ENCODE peak calls at places on chromosomes 2 and 18, in ten cellular contexts. One of them, this sample, is unnamed.
A peak's percentile ranks its signal among the peaks of the same experiment; 100 is the strongest.

GRCh38 chr2:42200534-42201227 is 31.5 kb downstream of the EML4 start:
- DNase-seq in tibial artery: no peak
- DNase-seq in hippocampal formation: no peak
- DNase-seq in lung: no peak
- DNase-seq in stimulated activated CD8-positive, alpha-beta memory T cell treated with anti-CD3 and anti-CD28 coated beads, Interleukin-15, amount 100 ng/mL, for 24 hours: no peak
- DNase-seq in fibroblast of pulmonary artery: peak; percentile 77
- DNase-seq in activated naive CD4-positive, alpha-beta T cell: no peak
- DNase-seq in lung microvascular endothelial cell: no peak
- DNase-seq in mammary epithelial cell: no peak
- DNase-seq in activated effector memory CD4-positive, alpha-beta T cell treated with anti-CD3 and anti-CD28 coated beads, Interleukin-2, amount 50 U/mL, for 16 hours: no peak
- DNase-seq in this sample: no peak

GRCh38 chr2:167706800-167707199 is 540.6 kb downstream of the STK39 start:
- DNase-seq in tibial artery: no peak
- DNase-seq in hippocampal formation: no peak
- DNase-seq in lung: no peak
- DNase-seq in stimulated activated CD8-positive, alpha-beta memory T cell treated with anti-CD3 and anti-CD28 coated beads, Interleukin-15, amount 100 ng/mL, for 24 hours: no peak
- DNase-seq in fibroblast of pulmonary artery: peak; percentile 3
- DNase-seq in activated naive CD4-positive, alpha-beta T cell: no peak
- DNase-seq in lung microvascular endothelial cell: no peak
- DNase-seq in mammary epithelial cell: no peak
- DNase-seq in activated effector memory CD4-positive, alpha-beta T cell treated with anti-CD3 and anti-CD28 coated beads, Interleukin-2, amount 50 U/mL, for 16 hours: no peak
- DNase-seq in this sample: no peak

GRCh38 chr2:159285433-159285832 is 1.1 kb downstream of the WDSUB1 start:
- DNase-seq in tibial artery: no peak
- DNase-seq in hippocampal formation: no peak
- DNase-seq in lung: no peak
- DNase-seq in stimulated activated CD8-positive, alpha-beta memory T cell treated with anti-CD3 and anti-CD28 coated beads, Interleukin-15, amount 100 ng/mL, for 24 hours: no peak
- DNase-seq in fibroblast of pulmonary artery: no peak
- DNase-seq in activated naive CD4-positive, alpha-beta T cell: no peak
- DNase-seq in lung microvascular endothelial cell: no peak
- DNase-seq in mammary epithelial cell: no peak
- DNase-seq in activated effector memory CD4-positive, alpha-beta T cell treated with anti-CD3 and anti-CD28 coated beads, Interleukin-2, amount 50 U/mL, for 16 hours: no peak
- DNase-seq in this sample: no peak

GRCh38 chr2:75464348-75464946 is 96.3 kb downstream of the EVA1A start:
- DNase-seq in tibial artery: no peak
- DNase-seq in hippocampal formation: no peak
- DNase-seq in lung: no peak
- DNase-seq in stimulated activated CD8-positive, alpha-beta memory T cell treated with anti-CD3 and anti-CD28 coated beads, Interleukin-15, amount 100 ng/mL, for 24 hours: no peak
- DNase-seq in fibroblast of pulmonary artery: peak; percentile 61
- DNase-seq in activated naive CD4-positive, alpha-beta T cell: no peak
- DNase-seq in lung microvascular endothelial cell: peak; percentile 64
- DNase-seq in mammary epithelial cell: peak; percentile 12
- DNase-seq in activated effector memory CD4-positive, alpha-beta T cell treated with anti-CD3 and anti-CD28 coated beads, Interleukin-2, amount 50 U/mL, for 16 hours: no peak
- DNase-seq in this sample: no peak

GRCh38 chr2:100674671-100675070 is 111.9 kb downstream of the PDCL3 start:
- DNase-seq in tibial artery: no peak
- DNase-seq in hippocampal formation: no peak
- DNase-seq in lung: no peak
- DNase-seq in stimulated activated CD8-positive, alpha-beta memory T cell treated with anti-CD3 and anti-CD28 coated beads, Interleukin-15, amount 100 ng/mL, for 24 hours: no peak
- DNase-seq in fibroblast of pulmonary artery: no peak
- DNase-seq in activated naive CD4-positive, alpha-beta T cell: no peak
- DNase-seq in lung microvascular endothelial cell: no peak
- DNase-seq in mammary epithelial cell: no peak
- DNase-seq in activated effector memory CD4-positive, alpha-beta T cell treated with anti-CD3 and anti-CD28 coated beads, Interleukin-2, amount 50 U/mL, for 16 hours: no peak
- DNase-seq in this sample: no peak

GRCh38 chr18:78665644-78666043 is 314.0 kb upstream of the SALL3 start:
- DNase-seq in tibial artery: no peak
- DNase-seq in hippocampal formation: no peak
- DNase-seq in lung: no peak
- DNase-seq in stimulated activated CD8-positive, alpha-beta memory T cell treated with anti-CD3 and anti-CD28 coated beads, Interleukin-15, amount 100 ng/mL, for 24 hours: no peak
- DNase-seq in fibroblast of pulmonary artery: no peak
- DNase-seq in activated naive CD4-positive, alpha-beta T cell: no peak
- DNase-seq in lung microvascular endothelial cell: no peak
- DNase-seq in mammary epithelial cell: no peak
- DNase-seq in activated effector memory CD4-positive, alpha-beta T cell treated with anti-CD3 and anti-CD28 coated beads, Interleukin-2, amount 50 U/mL, for 16 hours: no peak
- DNase-seq in this sample: no peak

GRCh38 chr2:6968319-6969100 is 51.3 kb downstream of the RNF144A start:
- DNase-seq in tibial artery: no peak
- DNase-seq in hippocampal formation: peak; percentile 32
- DNase-seq in lung: no peak
- DNase-seq in stimulated activated CD8-positive, alpha-beta memory T cell treated with anti-CD3 and anti-CD28 coated beads, Interleukin-15, amount 100 ng/mL, for 24 hours: no peak
- DNase-seq in fibroblast of pulmonary artery: peak; percentile 24
- DNase-seq in activated naive CD4-positive, alpha-beta T cell: no peak
- DNase-seq in lung microvascular endothelial cell: no peak
- DNase-seq in mammary epithelial cell: no peak
- DNase-seq in activated effector memory CD4-positive, alpha-beta T cell treated with anti-CD3 and anti-CD28 coated beads, Interleukin-2, amount 50 U/mL, for 16 hours: no peak
- DNase-seq in this sample: no peak

GRCh38 chr2:178279142-178279541 is 84.8 kb downstream of the OSBPL6 start:
- DNase-seq in tibial artery: no peak
- DNase-seq in hippocampal formation: no peak
- DNase-seq in lung: no peak
- DNase-seq in stimulated activated CD8-positive, alpha-beta memory T cell treated with anti-CD3 and anti-CD28 coated beads, Interleukin-15, amount 100 ng/mL, for 24 hours: no peak
- DNase-seq in fibroblast of pulmonary artery: peak; percentile 95
- DNase-seq in activated naive CD4-positive, alpha-beta T cell: no peak
- DNase-seq in lung microvascular endothelial cell: peak; percentile 90
- DNase-seq in mammary epithelial cell: peak; percentile 92
- DNase-seq in activated effector memory CD4-positive, alpha-beta T cell treated with anti-CD3 and anti-CD28 coated beads, Interleukin-2, amount 50 U/mL, for 16 hours: no peak
- DNase-seq in this sample: no peak

GRCh38 chr18:34729264-34729663 is 19.2 kb downstream of the DTNA start:
- DNase-seq in tibial artery: no peak
- DNase-seq in hippocampal formation: no peak
- DNase-seq in lung: no peak
- DNase-seq in stimulated activated CD8-positive, alpha-beta memory T cell treated with anti-CD3 and anti-CD28 coated beads, Interleukin-15, amount 100 ng/mL, for 24 hours: no peak
- DNase-seq in fibroblast of pulmonary artery: peak; percentile 50
- DNase-seq in activated naive CD4-positive, alpha-beta T cell: no peak
- DNase-seq in lung microvascular endothelial cell: peak; percentile 15
- DNase-seq in mammary epithelial cell: peak; percentile 40
- DNase-seq in activated effector memory CD4-positive, alpha-beta T cell treated with anti-CD3 and anti-CD28 coated beads, Interleukin-2, amount 50 U/mL, for 16 hours: no peak
- DNase-seq in this sample: no peak

GRCh38 chr2:59658906-59659305 is 894.5 kb downstream of the BCL11A start:
- DNase-seq in tibial artery: no peak
- DNase-seq in hippocampal formation: no peak
- DNase-seq in lung: no peak
- DNase-seq in stimulated activated CD8-positive, alpha-beta memory T cell treated with anti-CD3 and anti-CD28 coated beads, Interleukin-15, amount 100 ng/mL, for 24 hours: no peak
- DNase-seq in fibroblast of pulmonary artery: no peak
- DNase-seq in activated naive CD4-positive, alpha-beta T cell: no peak
- DNase-seq in lung microvascular endothelial cell: no peak
- DNase-seq in mammary epithelial cell: no peak
- DNase-seq in activated effector memory CD4-positive, alpha-beta T cell treated with anti-CD3 and anti-CD28 coated beads, Interleukin-2, amount 50 U/mL, for 16 hours: no peak
- DNase-seq in this sample: no peak

GRCh38 chr2:183998797-183999190 is 599.5 kb upstream of the ZNF804A start:
- DNase-seq in tibial artery: no peak
- DNase-seq in hippocampal formation: no peak
- DNase-seq in lung: no peak
- DNase-seq in stimulated activated CD8-positive, alpha-beta memory T cell treated with anti-CD3 and anti-CD28 coated beads, Interleukin-15, amount 100 ng/mL, for 24 hours: no peak
- DNase-seq in fibroblast of pulmonary artery: no peak
- DNase-seq in activated naive CD4-positive, alpha-beta T cell: no peak
- DNase-seq in lung microvascular endothelial cell: no peak
- DNase-seq in mammary epithelial cell: no peak
- DNase-seq in activated effector memory CD4-positive, alpha-beta T cell treated with anti-CD3 and anti-CD28 coated beads, Interleukin-2, amount 50 U/mL, for 16 hours: no peak
- DNase-seq in this sample: no peak

GRCh38 chr2:73172963-73173362 is 29.4 kb upstream of the NOTO start:
- DNase-seq in tibial artery: no peak
- DNase-seq in hippocampal formation: no peak
- DNase-seq in lung: no peak
- DNase-seq in stimulated activated CD8-positive, alpha-beta memory T cell treated with anti-CD3 and anti-CD28 coated beads, Interleukin-15, amount 100 ng/mL, for 24 hours: no peak
- DNase-seq in fibroblast of pulmonary artery: peak; percentile 13
- DNase-seq in activated naive CD4-positive, alpha-beta T cell: no peak
- DNase-seq in lung microvascular endothelial cell: no peak
- DNase-seq in mammary epithelial cell: peak; percentile 32
- DNase-seq in activated effector memory CD4-positive, alpha-beta T cell treated with anti-CD3 and anti-CD28 coated beads, Interleukin-2, amount 50 U/mL, for 16 hours: peak; percentile 78
- DNase-seq in this sample: no peak

GRCh38 chr2:235389626-235390025 is 104.2 kb upstream of the AGAP1 start:
- DNase-seq in tibial artery: no peak
- DNase-seq in hippocampal formation: no peak
- DNase-seq in lung: no peak
- DNase-seq in stimulated activated CD8-positive, alpha-beta memory T cell treated with anti-CD3 and anti-CD28 coated beads, Interleukin-15, amount 100 ng/mL, for 24 hours: no peak
- DNase-seq in fibroblast of pulmonary artery: no peak
- DNase-seq in activated naive CD4-positive, alpha-beta T cell: no peak
- DNase-seq in lung microvascular endothelial cell: no peak
- DNase-seq in mammary epithelial cell: no peak
- DNase-seq in activated effector memory CD4-positive, alpha-beta T cell treated with anti-CD3 and anti-CD28 coated beads, Interleukin-2, amount 50 U/mL, for 16 hours: no peak
- DNase-seq in this sample: no peak

GRCh38 chr2:145006957-145007672 is 487.2 kb upstream of the ZEB2 start:
- DNase-seq in tibial artery: peak; percentile 61
- DNase-seq in hippocampal formation: no peak
- DNase-seq in lung: peak; percentile 34
- DNase-seq in stimulated activated CD8-positive, alpha-beta memory T cell treated with anti-CD3 and anti-CD28 coated beads, Interleukin-15, amount 100 ng/mL, for 24 hours: no peak
- DNase-seq in fibroblast of pulmonary artery: peak; percentile 95
- DNase-seq in activated naive CD4-positive, alpha-beta T cell: no peak
- DNase-seq in lung microvascular endothelial cell: peak; percentile 96
- DNase-seq in mammary epithelial cell: peak; percentile 99
- DNase-seq in activated effector memory CD4-positive, alpha-beta T cell treated with anti-CD3 and anti-CD28 coated beads, Interleukin-2, amount 50 U/mL, for 16 hours: no peak
- DNase-seq in this sample: no peak

GRCh38 chr2:56580242-56580641 is 396.5 kb downstream of the CCDC85A start:
- DNase-seq in tibial artery: no peak
- DNase-seq in hippocampal formation: no peak
- DNase-seq in lung: no peak
- DNase-seq in stimulated activated CD8-positive, alpha-beta memory T cell treated with anti-CD3 and anti-CD28 coated beads, Interleukin-15, amount 100 ng/mL, for 24 hours: no peak
- DNase-seq in fibroblast of pulmonary artery: peak; percentile 61
- DNase-seq in activated naive CD4-positive, alpha-beta T cell: no peak
- DNase-seq in lung microvascular endothelial cell: no peak
- DNase-seq in mammary epithelial cell: peak; percentile 48
- DNase-seq in activated effector memory CD4-positive, alpha-beta T cell treated with anti-CD3 and anti-CD28 coated beads, Interleukin-2, amount 50 U/mL, for 16 hours: no peak
- DNase-seq in this sample: no peak

GRCh38 chr2:88832256-88832991 is 141.0 kb downstream of the RPIA start:
- DNase-seq in tibial artery: no peak
- DNase-seq in hippocampal formation: no peak
- DNase-seq in lung: no peak
- DNase-seq in stimulated activated CD8-positive, alpha-beta memory T cell treated with anti-CD3 and anti-CD28 coated beads, Interleukin-15, amount 100 ng/mL, for 24 hours: no peak
- DNase-seq in fibroblast of pulmonary artery: no peak
- DNase-seq in activated naive CD4-positive, alpha-beta T cell: no peak
- DNase-seq in lung microvascular endothelial cell: no peak
- DNase-seq in mammary epithelial cell: no peak
- DNase-seq in activated effector memory CD4-positive, alpha-beta T cell treated with anti-CD3 and anti-CD28 coated beads, Interleukin-2, amount 50 U/mL, for 16 hours: no peak
- DNase-seq in this sample: no peak

GRCh38 chr2:29192526-29192925 is 77.3 kb downstream of the CLIP4 start:
- DNase-seq in tibial artery: no peak
- DNase-seq in hippocampal formation: no peak
- DNase-seq in lung: no peak
- DNase-seq in stimulated activated CD8-positive, alpha-beta memory T cell treated with anti-CD3 and anti-CD28 coated beads, Interleukin-15, amount 100 ng/mL, for 24 hours: no peak
- DNase-seq in fibroblast of pulmonary artery: peak; percentile 24
- DNase-seq in activated naive CD4-positive, alpha-beta T cell: no peak
- DNase-seq in lung microvascular endothelial cell: no peak
- DNase-seq in mammary epithelial cell: no peak
- DNase-seq in activated effector memory CD4-positive, alpha-beta T cell treated with anti-CD3 and anti-CD28 coated beads, Interleukin-2, amount 50 U/mL, for 16 hours: no peak
- DNase-seq in this sample: no peak

This sample was measured in cortex of kidney.